ENCODE peak calls at places on chromosomes 6 and 20, in four cellular contexts. N is ELR, C is spleen, O is mesothelial cell of epicardium. A is an unnamed sample.

GRCh38 chr6:122666418-122666817 is 56.2 kb downstream of the PKIB start:
- DNase-seq in N (no peak), C (no peak), O (no peak), A (no peak)

GRCh38 chr20:13739726-13740649 is 44.7 kb downstream of the ESF1 start:
- DNase-seq in N (no peak), C (no peak), O (no peak), A (peak)

GRCh38 chr6:12813321-12813720 is 96.8 kb downstream of the PHACTR1 start:
- DNase-seq in N (peak), C (no peak), O (no peak), A (peak)

GRCh38 chr6:158370805-158371204 is 58.5 kb downstream of the TULP4 start:
- DNase-seq in N (no peak), C (no peak), O (no peak), A (no peak)

GRCh38 chr20:52622086-52622485 is 350.1 kb upstream of the TSHZ2 start:
- DNase-seq in N (no peak), C (no peak), O (no peak), A (peak)

GRCh38 chr6:107108201-107108890 is 7.0 kb downstream of the BEND3 start:
- DNase-seq in N (no peak), C (no peak), O (no peak), A (no peak)

GRCh38 chr20:11511816-11512215 is 405.9 kb upstream of the BTBD3 start:
- DNase-seq in N (no peak), C (no peak), O (no peak), A (no peak)

GRCh38 chr20:23061713-23062561 is 12.5 kb upstream of the THBD start:
- DNase-seq in N (peak), C (no peak), O (no peak), A (peak)

GRCh38 chr20:44780226-44780625 is 30.1 kb downstream of the RIMS4 start:
- DNase-seq in N (peak), C (peak), O (peak), A (peak)

GRCh38 chr20:17933711-17934110 is 34.9 kb downstream of the SNX5 start:
- DNase-seq in N (no peak), C (no peak), O (no peak), A (no peak)

GRCh38 chr20:50717974-50718761 is 13.2 kb upstream of the PARD6B start:
- DNase-seq in N (peak), C (no peak), O (no peak), A (no peak)

GRCh38 chr6:169452117-169452868 is 198.6 kb upstream of the THBS2 start:
- DNase-seq in N (peak), C (no peak), O (no peak), A (peak)

GRCh38 chr6:90493332-90493731 is 93.5 kb downstream of the MAP3K7 start:
- DNase-seq in N (peak), C (no peak), O (no peak), A (no peak)

GRCh38 chr6:84926171-84926570 is 161.8 kb upstream of the TBX18 start:
- DNase-seq in N (peak), C (no peak), O (no peak), A (no peak)

GRCh38 chr6:11702796-11703130 is 75.8 kb downstream of the ADTRP start:
- DNase-seq in N (no peak), C (no peak), O (no peak), A (no peak)

GRCh38 chr6:72422126-72422680 is 199.7 kb upstream of the KCNQ5 start:
- DNase-seq in N (peak), C (no peak), O (no peak), A (peak)

GRCh38 chr6:160791981-160792418 is 90.0 kb downstream of the PLG start:
- DNase-seq in N (no peak), C (no peak), O (no peak), A (no peak)

GRCh38 chr6:96340164-96340563 is 181.4 kb upstream of the UFL1 start:
- DNase-seq in N (no peak), C (no peak), O (no peak), A (no peak)

GRCh38 chr6:169787797-169788196 is 36.4 kb downstream of the ERMARD start:
- DNase-seq in N (no peak), C (no peak), O (no peak), A (no peak)

GRCh38 chr6:6834356-6835342 is 246.1 kb downstream of the LY86 start:
- DNase-seq in N (no peak), C (no peak), O (no peak), A (no peak)

GRCh38 chr20:38649275-38649891 is 47.8 kb downstream of the ARHGAP40 start:
- DNase-seq in N (peak), C (no peak), O (no peak), A (peak)

GRCh38 chr20:34771680-34772081 is 53.8 kb downstream of the NCOA6 start:
- DNase-seq in N (no peak), C (no peak), O (no peak), A (peak)

GRCh38 chr20:21515300-21516179 is 1.7 kb upstream of the NKX2-2 start:
- DNase-seq in N (no peak), C (no peak), O (no peak), A (no peak)

GRCh38 chr6:112839525-112839961 is 492.4 kb downstream of the RFPL4B start:
- DNase-seq in N (peak), C (no peak), O (no peak), A (peak)

GRCh38 chr6:69933239-69933638 is 66.9 kb downstream of the COL19A1 start:
- DNase-seq in N (peak), C (no peak), O (no peak), A (no peak)